ENCODE peak calls at places on chromosomes 13 and 19, in five cellular contexts. B is transverse colon, Y is T1000, V is mesothelial cell of epicardium, H is B cell. Q is an unnamed sample.

GRCh38 chr19:47309608-47310007 is at the start of gene C5AR1:
- DNase-seq in V (no peak), Y (no peak), B (peak), H (no peak), Q (no peak)

GRCh38 chr19:50467566-50467965 is 8.7 kb upstream of the EMC10 start:
- DNase-seq in V (no peak), Y (no peak), B (no peak), H (no peak), Q (no peak)

GRCh38 chr19:7953576-7953975 is 10.1 kb upstream of the TIMM44 start:
- DNase-seq in H (no peak), V (no peak), B (no peak), Y (no peak), Q (no peak)

GRCh38 chr13:100512422-100512821 is 76.2 kb downstream of the GGACT start:
- DNase-seq in H (no peak), Y (no peak), B (no peak), V (no peak), Q (no peak)

GRCh38 chr13:43905435-43906031 is 25.8 kb downstream of the LACC1 start:
- DNase-seq in V (no peak), H (peak), B (no peak), Y (no peak), Q (peak)

GRCh38 chr19:12668937-12669271 is 2.3 kb downstream of the WDR83 start:
- DNase-seq in Y (peak), V (peak), B (peak), H (peak), Q (no peak)

GRCh38 chr13:27261376-27261775 is 9.3 kb upstream of the RASL11A start:
- DNase-seq in H (no peak), B (no peak), Y (no peak), V (no peak), Q (no peak)

GRCh38 chr13:44523176-44524017 is 52.7 kb downstream of the TSC22D1 start:
- DNase-seq in V (no peak), H (no peak), B (no peak), Y (no peak), Q (peak)

GRCh38 chr13:113835461-113836274 is 28.2 kb downstream of the GAS6 start:
- DNase-seq in V (no peak), H (no peak), Y (peak), B (no peak), Q (peak)